ENCODE peak calls at places on chromosomes 16 and 17, in four cellular contexts. A is keratinocyte, D is GM23248, E is neural progenitor cell. G is an unnamed sample.

GRCh38 chr16:19844945-19845641 is 39.6 kb downstream of the GPRC5B start:
- DNase-seq in A (no peak), D (peak; percentile 96), E (no peak), G (peak; percentile 53)

GRCh38 chr16:50751528-50751927 is 9.6 kb downstream of the CYLD start:
- DNase-seq in A (no peak), D (no peak), E (no peak), G (no peak)

GRCh38 chr16:259814-260253 is 15.9 kb downstream of the RGS11 start:
- DNase-seq in A (no peak), D (no peak), E (no peak), G (no peak)

GRCh38 chr17:82332669-82333278 is 792 bp downstream of the SECTM1 start:
- DNase-seq in A (peak; percentile 35), D (peak; percentile 84), E (no peak), G (peak; percentile 66)

GRCh38 chr17:42472709-42473521 is 14.2 kb downstream of the ATP6V0A1 start:
- DNase-seq in A (no peak), D (peak; percentile 95), E (no peak), G (no peak)

GRCh38 chr17:48663134-48663924 is 37.2 kb upstream of the HOXB9 start:
- DNase-seq in A (no peak), D (no peak), E (no peak), G (peak; percentile 22)

GRCh38 chr16:15829460-15829859 is 27.4 kb downstream of the MYH11 start:
- DNase-seq in A (no peak), D (peak; percentile 22), E (peak; percentile 44), G (no peak)

GRCh38 chr16:907361-907760 is 63.4 kb downstream of the LMF1 start:
- DNase-seq in A (no peak), D (no peak), E (no peak), G (no peak)

GRCh38 chr17:8965394-8966168 is at the start of gene PIK3R5:
- DNase-seq in A (no peak), D (no peak), E (peak; percentile 82), G (no peak)

GRCh38 chr17:9729034-9729650 is 62.2 kb downstream of the DHRS7C start:
- DNase-seq in A (peak; percentile 26), D (peak; percentile 61), E (peak; percentile 56), G (peak; percentile 65)

GRCh38 chr17:67636841-67637240 is 80.9 kb upstream of the NOL11 start:
- DNase-seq in A (no peak), D (peak; percentile 5), E (no peak), G (peak; percentile 25)

GRCh38 chr16:71474864-71475263 is 12.8 kb upstream of the ZNF23 start:
- DNase-seq in A (peak; percentile 48), D (peak; percentile 94), E (no peak), G (peak; percentile 90)

GRCh38 chr17:2335726-2336214 is 487 bp downstream of the TSR1 start:
- DNase-seq in A (no peak), D (peak; percentile 40), E (peak; percentile 36), G (no peak)

GRCh38 chr17:4161179-4161559 is 18.2 kb downstream of the CYB5D2 start:
- DNase-seq in A (peak; percentile 42), D (peak; percentile 73), E (no peak), G (peak; percentile 86)

GRCh38 chr17:79036181-79036580 is 12.2 kb downstream of the C1QTNF1 start:
- DNase-seq in A (no peak), D (no peak), E (no peak), G (no peak)

GRCh38 chr16:50630394-50631020 is 50.6 kb downstream of the SNX20 start:
- DNase-seq in A (no peak), D (no peak), E (no peak), G (no peak)

GRCh38 chr17:18025596-18026407 is 13.2 kb downstream of the ATPAF2 start:
- DNase-seq in A (no peak), D (peak; percentile 94), E (no peak), G (peak; percentile 68)

GRCh38 chr17:49343273-49343672 is 18.8 kb downstream of the ZNF652 start:
- DNase-seq in A (no peak), D (peak; percentile 73), E (no peak), G (peak; percentile 15)

GRCh38 chr17:10768766-10769383 is 35.0 kb downstream of the TMEM238L start:
- DNase-seq in A (no peak), D (peak; percentile 10), E (no peak), G (no peak)

GRCh38 chr17:76139801-76140660 is 1.0 kb downstream of the FOXJ1 start:
- DNase-seq in A (no peak), D (peak; percentile 26), E (peak; percentile 53), G (no peak)

GRCh38 chr17:29420128-29420527 is 30.0 kb downstream of the TAOK1 start:
- DNase-seq in A (no peak), D (no peak), E (no peak), G (no peak)
- H3K9ac ChIP-seq in A (no peak overlapping the region), D (no peak overlapping the region), E (no peak overlapping the region), G (no peak overlapping the region)

GRCh38 chr17:77474292-77474988 is 333.7 kb downstream of the SEC14L1 start:
- DNase-seq in A (no peak), D (peak; percentile 52), E (no peak), G (no peak)

GRCh38 chr17:77471984-77472836 is 331.4 kb downstream of the SEC14L1 start:
- DNase-seq in A (no peak), D (peak; percentile 64), E (peak; percentile 92), G (no peak)

GRCh38 chr17:77470800-77471733 is 330.3 kb downstream of the SEC14L1 start:
- DNase-seq in A (no peak), D (peak; percentile 37), E (peak; percentile 66), G (peak; percentile 51)

GRCh38 chr17:77473615-77474226 is 333.0 kb downstream of the SEC14L1 start:
- DNase-seq in A (no peak), D (peak; percentile 38), E (no peak), G (peak; percentile 50)

DNA sequence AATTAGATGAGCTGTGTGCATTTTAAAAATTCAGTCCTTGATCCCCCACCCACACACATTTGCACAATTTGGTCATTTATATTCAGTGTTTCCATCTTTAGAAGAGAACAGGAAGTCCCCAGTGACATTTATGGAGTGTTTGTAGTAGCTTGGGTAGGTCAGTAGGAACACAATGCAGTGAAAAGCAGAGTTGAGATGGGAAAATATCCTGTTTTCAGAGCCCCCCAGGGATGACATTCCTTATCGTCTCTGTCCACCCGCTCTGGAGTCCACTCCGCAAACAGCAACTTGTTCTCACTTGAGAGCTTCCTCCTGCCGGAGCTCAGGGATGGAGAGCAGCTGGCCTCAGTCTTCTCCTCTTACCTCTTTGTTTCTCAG is 332.1 kb downstream of the SEC14L1 start:
- DNase-seq in A (no peak), D (no peak), E (no peak), G (no peak)
- H3K9ac ChIP-seq in A (no peak overlapping the region), D (peak overlapping the region; percentile 50), E (no peak overlapping the region), G (no peak overlapping the region)

DNA sequence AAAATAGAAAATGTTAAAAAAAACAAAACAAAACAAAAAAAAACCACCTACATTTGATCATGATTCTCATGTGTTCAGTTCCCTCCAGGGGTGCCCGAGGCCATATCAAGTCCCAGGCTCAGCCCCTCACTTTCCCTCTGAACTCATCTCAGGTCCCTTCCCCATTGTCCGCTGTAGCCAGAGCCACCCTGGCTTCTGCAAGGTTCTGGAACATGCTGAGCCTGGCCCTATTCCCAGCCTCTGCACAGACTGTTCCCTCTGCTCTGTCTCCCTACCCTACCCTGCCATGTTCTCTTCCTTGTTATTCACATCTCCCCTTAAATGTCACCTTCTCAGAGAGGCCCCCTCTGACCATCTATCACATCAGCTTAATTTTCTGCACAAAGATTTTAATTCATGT is 46.9 kb downstream of the TK2 start:
- DNase-seq in A (no peak), D (peak; percentile 32), E (no peak), G (no peak)
- H3K9ac ChIP-seq in A (no peak overlapping the region), D (peak overlapping the region; percentile 34), E (no peak overlapping the region), G (no peak overlapping the region)

DNA sequence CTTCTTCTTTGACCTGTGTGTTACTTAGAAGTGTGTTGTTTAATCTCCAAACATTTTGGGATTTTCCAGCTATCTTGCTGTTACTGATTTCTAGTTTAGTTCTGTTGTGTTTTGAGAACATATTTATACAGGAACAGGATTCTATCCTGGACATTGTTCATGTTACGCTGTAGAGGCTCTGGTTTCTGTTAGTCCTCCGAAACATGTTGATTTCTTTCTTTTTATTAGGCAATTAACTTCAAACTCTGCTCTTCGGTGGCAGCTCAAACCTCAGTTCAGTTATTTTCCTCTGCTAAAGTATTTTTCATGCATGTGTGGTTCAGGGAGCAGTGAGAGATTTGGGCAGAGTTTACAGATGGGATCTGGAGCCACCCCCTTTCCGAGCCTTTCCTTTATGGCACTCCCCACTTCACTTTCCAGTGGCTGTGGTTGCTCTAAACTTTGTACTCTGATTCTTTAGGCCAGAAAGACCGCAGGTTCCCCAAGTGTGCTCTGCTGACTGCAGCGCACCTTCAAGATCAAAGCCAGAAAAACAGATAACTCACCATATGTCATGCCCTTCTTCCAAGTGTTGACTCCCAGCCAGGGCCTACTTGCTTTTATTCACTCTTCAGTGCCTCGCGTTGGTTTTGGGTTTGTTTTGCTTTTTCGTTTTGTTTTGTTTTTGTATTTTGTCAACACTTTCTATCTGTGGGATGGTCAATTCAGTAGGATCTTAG is 77.6 kb upstream of the KSR1 start:
- DNase-seq in A (no peak), D (no peak), E (no peak), G (no peak)
- H3K9ac ChIP-seq in A (no peak overlapping the region), D (no peak overlapping the region), E (no peak overlapping the region), G (no peak overlapping the region)

GRCh38 chr16:88503771-88504488 is 50.9 kb downstream of the ZFPM1 start:
- DNase-seq in A (no peak), D (no peak), E (no peak), G (no peak)
- H3K9ac ChIP-seq in A (no peak overlapping the region), D (no peak overlapping the region), E (no peak overlapping the region), G (no peak overlapping the region)

GRCh38 chr17:77423589-77424451 is 283.1 kb downstream of the SEC14L1 start:
- DNase-seq in A (peak; percentile 72), D (peak; percentile 97), E (no peak), G (peak; percentile 75)

GRCh38 chr17:77426676-77427386 is 286.1 kb downstream of the SEC14L1 start:
- DNase-seq in A (no peak), D (no peak), E (no peak), G (no peak)

GRCh38 chr17:77422104-77422782 is 281.5 kb downstream of the SEC14L1 start:
- DNase-seq in A (peak; percentile 71), D (no peak), E (no peak), G (peak; percentile 89)

GRCh38 chr17:77425791-77426641 is 285.2 kb downstream of the SEC14L1 start:
- DNase-seq in A (no peak), D (peak; percentile 83), E (peak; percentile 34), G (peak; percentile 72)

GRCh38 chr17:77424585-77425344 is 284.0 kb downstream of the SEC14L1 start:
- DNase-seq in A (no peak), D (peak; percentile 66), E (no peak), G (no peak)
- H3K9ac ChIP-seq in A (peak overlapping the region; percentile 78), D (peak overlapping the region; percentile 65), E (no peak overlapping the region), G (no peak overlapping the region)

GRCh38 chr17:37188157-37188556 is 187.6 kb upstream of the C17orf78 start:
- DNase-seq in A (no peak), D (no peak), E (no peak), G (no peak)
- H3K9ac ChIP-seq in A (no peak overlapping the region), D (no peak overlapping the region), E (no peak overlapping the region), G (no peak overlapping the region)

GRCh38 chr17:80636356-80637285 is 92.0 kb downstream of the RPTOR start:
- DNase-seq in A (no peak), D (no peak), E (no peak), G (no peak)
- H3K9ac ChIP-seq in A (no peak overlapping the region), D (no peak overlapping the region), E (no peak overlapping the region), G (no peak overlapping the region)